ENCODE peak calls at places on chromosomes 11 and 22, in four cellular contexts. I, T, X and W are unnamed samples.

GRCh38 chr11:122853971-122854446 is 15.7 kb downstream of the CRTAM start:
- DNase-seq in I (peak; percentile 74), T (no peak), X (no peak), W (peak; percentile 42)

GRCh38 chr11:2672553-2673249 is 27.1 kb downstream of the KCNQ1OT1 start:
- DNase-seq in X (no peak), T (no peak), I (no peak), W (no peak)

GRCh38 chr11:11798586-11799438 is 43.0 kb upstream of the USP47 start:
- DNase-seq in I (peak; percentile 69), X (peak; percentile 85), T (no peak), W (no peak)

GRCh38 chr11:102940714-102941588 is 14.6 kb downstream of the MMP13 start:
- DNase-seq in T (peak; percentile 22), X (no peak), I (peak; percentile 65), W (no peak)

GRCh38 chr22:35782504-35782903 is 64.8 kb downstream of the APOL5 start:
- DNase-seq in I (no peak), X (no peak), T (no peak), W (no peak)

GRCh38 chr11:106030609-106031008 is 8.6 kb upstream of the MSANTD4 start:
- DNase-seq in X (no peak), T (no peak), I (no peak), W (no peak)

GRCh38 chr11:68211546-68211945 is 1.6 kb downstream of the KMT5B start:
- DNase-seq in X (no peak), I (no peak), T (no peak), W (no peak)

GRCh38 chr11:15918212-15918611 is 438.1 kb downstream of the SOX6 start:
- DNase-seq in T (no peak), I (no peak), X (no peak), W (no peak)

GRCh38 chr11:48900131-48900800 is 83.4 kb downstream of the TRIM51G start:
- DNase-seq in T (no peak), X (peak; percentile 9), I (no peak), W (no peak)

GRCh38 chr22:46036558-46037408 is 59.8 kb upstream of the WNT7B start:
- DNase-seq in X (no peak), I (peak; percentile 85), T (no peak), W (no peak)

GRCh38 chr11:101475699-101476098 is 108.1 kb downstream of the TRPC6 start:
- DNase-seq in X (no peak), T (no peak), I (no peak), W (no peak)

GRCh38 chr11:66849501-66850234 is 6.4 kb downstream of the RCE1 start:
- DNase-seq in T (no peak), I (no peak), X (no peak), W (no peak)

GRCh38 chr11:110200836-110201235 is 95.6 kb downstream of the RDX start:
- DNase-seq in I (no peak), X (no peak), T (no peak), W (no peak)

GRCh38 chr22:42959472-42960145 is 55.3 kb downstream of the PACSIN2 start:
- DNase-seq in T (no peak), I (no peak), X (peak; percentile 55), W (no peak)

GRCh38 chr11:62456630-62457029 is 37.8 kb downstream of the SCGB1A1 start:
- DNase-seq in X (no peak), T (no peak), I (no peak), W (no peak)

GRCh38 chr11:77090373-77091111 is 12.1 kb upstream of the OMP start:
- DNase-seq in T (no peak), X (peak; percentile 9), I (no peak), W (no peak)

GRCh38 chr11:65872555-65873279 is at the start of gene EFEMP2:
- DNase-seq in I (no peak), T (no peak), X (peak; percentile 61), W (no peak)

GRCh38 chr11:117039897-117040296 is 58.3 kb downstream of the SIK3 start:
- DNase-seq in X (no peak), I (peak; percentile 18), T (no peak), W (no peak)

GRCh38 chr11:34585304-34585869 is 35.5 kb upstream of the EHF start:
- DNase-seq in X (no peak), I (no peak), T (no peak), W (no peak)

GRCh38 chr22:31098633-31099110 is 8.7 kb downstream of the SELENOM start:
- DNase-seq in X (no peak), T (no peak), I (no peak), W (no peak)

GRCh38 chr11:74319139-74319538 is 7.7 kb upstream of the P4HA3 start:
- DNase-seq in T (peak; percentile 87), I (no peak), X (no peak), W (peak; percentile 75)

GRCh38 chr22:43627485-43628252 is 184.4 kb downstream of the EFCAB6 start:
- DNase-seq in T (no peak), I (no peak), X (no peak), W (no peak)

GRCh38 chr22:16717699-16718558 is 107.3 kb downstream of the XKR3 start:
- DNase-seq in X (no peak), T (no peak), I (no peak), W (no peak)

GRCh38 chr11:107962181-107962580 is 33.9 kb downstream of the RAB39A start:
- DNase-seq in X (no peak), T (no peak), I (no peak), W (no peak)

GRCh38 chr11:107956543-107956942 is 28.3 kb downstream of the RAB39A start:
- DNase-seq in X (no peak), I (no peak), T (no peak), W (no peak)

GRCh38 chr11:107961480-107961879 is 33.2 kb downstream of the RAB39A start:
- DNase-seq in I (no peak), T (no peak), X (no peak), W (no peak)

GRCh38 chr11:107953506-107953905 is 25.3 kb downstream of the RAB39A start:
- DNase-seq in I (no peak), X (no peak), T (no peak), W (no peak)

GRCh38 chr11:107957109-107957588 is 28.9 kb downstream of the RAB39A start:
- DNase-seq in T (peak; percentile 9), X (no peak), I (no peak), W (no peak)
- H3K4me3 ChIP-seq in T (no peak overlapping the region), X (no peak overlapping the region), I (no peak overlapping the region), W (no peak overlapping the region)

DNA sequence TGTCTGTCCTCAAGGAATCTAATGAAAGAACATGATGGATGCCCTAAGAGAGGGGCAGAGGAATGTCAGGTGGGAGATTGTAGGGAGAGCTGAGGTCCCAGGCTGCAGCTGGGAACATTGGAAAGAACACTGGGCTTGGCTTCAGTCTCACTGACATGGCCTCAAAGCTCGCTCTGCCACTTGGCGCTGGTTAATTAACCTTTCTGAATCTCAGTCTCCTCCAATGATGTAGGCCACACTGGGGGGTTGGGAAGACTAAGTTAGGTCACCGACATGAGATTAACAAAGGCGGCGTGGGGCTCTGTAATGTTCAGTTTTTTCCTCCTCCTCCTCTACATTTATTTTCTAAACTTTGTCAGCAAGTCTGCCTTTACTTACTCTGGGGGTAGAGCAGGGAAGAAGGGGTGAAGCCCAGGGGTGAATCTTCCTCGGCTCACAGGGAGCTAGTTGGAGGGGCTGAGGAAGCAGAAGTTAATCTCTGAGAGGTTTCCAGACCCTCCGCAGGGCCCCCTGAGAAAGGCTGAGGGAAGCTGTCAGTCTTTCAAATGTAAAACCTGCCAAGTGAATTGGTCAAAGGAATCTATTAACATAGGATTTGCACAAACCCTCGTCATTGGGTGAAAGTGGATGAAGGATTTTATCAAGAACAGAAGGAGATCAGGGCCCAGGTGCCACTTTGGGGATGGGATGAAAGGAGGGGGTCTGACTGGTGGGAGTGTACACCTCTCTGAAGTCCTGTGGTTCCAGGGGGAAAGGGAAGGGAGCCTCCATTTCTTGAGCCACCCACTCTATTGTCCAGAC is 32.1 kb upstream of the TENM4 start:
- DNase-seq in X (no peak), I (no peak), T (no peak), W (no peak)
- H3K4me3 ChIP-seq in X (no peak overlapping the region), I (no peak overlapping the region), T (no peak overlapping the region), W (no peak overlapping the region)

DNA sequence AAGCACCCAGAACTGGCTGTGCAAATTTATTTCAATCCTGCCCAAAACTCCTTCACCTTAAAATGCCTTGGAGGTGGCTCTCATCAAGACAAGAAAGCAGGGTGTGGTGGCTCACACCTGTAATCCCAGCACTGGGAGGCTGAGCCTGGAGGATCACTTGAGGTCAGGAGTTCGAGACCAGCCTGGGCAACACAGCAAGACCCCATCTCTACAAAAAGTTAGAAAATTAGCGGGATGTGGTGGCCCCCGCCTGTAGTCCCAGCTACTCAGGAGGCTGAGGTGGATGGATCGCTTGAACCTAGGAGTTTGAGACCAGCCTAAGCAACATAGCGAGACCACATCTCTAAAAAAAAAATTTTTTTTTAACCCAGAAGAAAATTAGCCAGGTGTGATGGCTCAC is 689 bp upstream of the RAB39A start:
- DNase-seq in I (no peak), T (no peak), X (no peak), W (no peak)
- H3K4me3 ChIP-seq in I (peak overlapping the region; percentile 76), T (no peak overlapping the region), X (peak overlapping the region; percentile 58), W (no peak overlapping the region)

DNA sequence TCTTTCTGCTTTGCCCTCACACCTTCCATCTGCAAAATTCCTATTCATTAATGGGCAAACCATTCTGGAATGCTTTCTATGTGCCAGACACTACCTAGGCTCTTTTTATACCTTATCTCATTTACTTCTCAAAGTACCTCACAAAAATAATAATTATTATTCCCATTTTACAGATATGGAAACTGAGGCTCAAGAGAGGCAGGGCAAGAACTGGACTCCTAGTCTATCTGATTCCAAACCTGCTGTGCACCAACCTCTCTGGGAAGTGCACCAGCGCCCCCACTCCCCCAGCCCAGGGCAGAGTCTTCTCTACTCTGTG is 826 bp upstream of the DGAT2 start:
- DNase-seq in T (no peak), X (no peak), I (no peak), W (no peak)
- H3K4me3 ChIP-seq in T (no peak overlapping the region), X (peak overlapping the region; percentile 69), I (no peak overlapping the region), W (no peak overlapping the region)

GRCh38 chr22:49657974-49658550 is 169.6 kb downstream of the BRD1 start:
- DNase-seq in I (no peak), X (no peak), T (no peak), W (no peak)
- H3K4me3 ChIP-seq in I (no peak overlapping the region), X (peak overlapping the region; percentile 70), T (no peak overlapping the region), W (no peak overlapping the region)

GRCh38 chr22:49970528-49971231 is 10.1 kb downstream of the PIM3 start:
- DNase-seq in X (peak; percentile 91), T (peak; percentile 82), I (peak; percentile 74), W (peak; percentile 77)
- H3K4me3 ChIP-seq in X (peak overlapping the region; percentile 69), T (peak overlapping the region; percentile 57), I (peak overlapping the region; percentile 46), W (peak overlapping the region; percentile 55)

DNA sequence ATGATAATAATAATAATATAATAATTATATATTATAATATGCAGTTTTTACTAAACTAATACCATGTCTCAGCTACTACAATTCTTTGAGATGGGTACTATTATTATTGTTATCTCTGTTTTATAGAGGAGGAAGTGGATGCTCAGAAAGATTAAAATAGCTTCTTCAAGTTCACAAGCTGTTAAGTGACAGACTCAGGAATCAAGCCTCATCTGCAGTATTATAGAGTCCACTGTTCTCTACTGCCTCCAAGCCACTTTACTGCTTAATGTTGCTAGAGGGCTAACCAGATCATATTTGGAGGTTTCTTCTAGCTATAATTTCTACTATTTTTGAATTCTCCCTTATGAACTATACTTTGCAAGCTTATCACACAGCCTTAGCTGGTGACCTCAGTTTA is 62.7 kb downstream of the CSTPP1 start:
- DNase-seq in X (no peak), I (peak; percentile 66), T (no peak), W (no peak)
- H3K4me3 ChIP-seq in X (no peak overlapping the region), I (peak overlapping the region; percentile 38), T (no peak overlapping the region), W (no peak overlapping the region)